ENCODE peak calls at places on chromosome 21, in nine cellular contexts. X, Z, E, J, W, F, A, C and R are unnamed samples.
A peak's percentile ranks its signal among the peaks of the same experiment; 100 is the strongest.

GRCh38 chr21:38990424-38990794 is 184.7 kb downstream of the ETS2 start:
- DNase-seq in Z (no peak), W (no peak), C (peak; percentile 46), A (no peak), X (no peak), F (no peak), E (no peak), J (no peak), R (no peak)

GRCh38 chr21:14993072-14993471 is 71.7 kb downstream of the NRIP1 start:
- DNase-seq in W (no peak), F (no peak), J (no peak), A (no peak), E (no peak), C (no peak), X (no peak), Z (no peak), R (no peak)

GRCh38 chr21:28540514-28540913 is 452.2 kb downstream of the LTN1 start:
- DNase-seq in X (peak; percentile 23), A (no peak), J (no peak), W (no peak), C (no peak), Z (no peak), E (peak; percentile 63), F (no peak), R (no peak)

GRCh38 chr21:42964086-42964485 is 10.3 kb upstream of the PKNOX1 start:
- DNase-seq in F (no peak), X (no peak), J (no peak), C (no peak), E (no peak), W (no peak), A (no peak), Z (no peak), R (no peak)

GRCh38 chr21:15964181-15964855 is 234.5 kb downstream of the USP25 start:
- DNase-seq in C (no peak), Z (no peak), E (no peak), X (no peak), A (no peak), F (no peak), W (no peak), J (no peak), R (no peak)

GRCh38 chr21:17003221-17003620 is 509.6 kb upstream of the CXADR start:
- DNase-seq in Z (no peak), J (no peak), E (peak; percentile 25), A (no peak), W (peak; percentile 18), C (no peak), F (no peak), X (peak; percentile 51), R (no peak)

GRCh38 chr21:14995695-14996490 is 68.9 kb downstream of the NRIP1 start:
- DNase-seq in Z (no peak), C (no peak), X (peak; percentile 83), E (peak; percentile 68), A (no peak), W (peak; percentile 14), J (no peak), F (no peak), R (no peak)

GRCh38 chr21:29947119-29947518 is 7.3 kb upstream of the GRIK1 start:
- DNase-seq in F (no peak), A (no peak), E (no peak), Z (no peak), X (no peak), W (no peak), J (no peak), C (no peak), R (no peak)

GRCh38 chr21:41957991-41958766 is 4.4 kb upstream of the C2CD2 start:
- DNase-seq in E (peak; percentile 96), F (no peak), W (peak; percentile 65), J (no peak), A (peak; percentile 93), X (peak; percentile 96), Z (no peak), C (no peak), R (peak; percentile 75)

DNA sequence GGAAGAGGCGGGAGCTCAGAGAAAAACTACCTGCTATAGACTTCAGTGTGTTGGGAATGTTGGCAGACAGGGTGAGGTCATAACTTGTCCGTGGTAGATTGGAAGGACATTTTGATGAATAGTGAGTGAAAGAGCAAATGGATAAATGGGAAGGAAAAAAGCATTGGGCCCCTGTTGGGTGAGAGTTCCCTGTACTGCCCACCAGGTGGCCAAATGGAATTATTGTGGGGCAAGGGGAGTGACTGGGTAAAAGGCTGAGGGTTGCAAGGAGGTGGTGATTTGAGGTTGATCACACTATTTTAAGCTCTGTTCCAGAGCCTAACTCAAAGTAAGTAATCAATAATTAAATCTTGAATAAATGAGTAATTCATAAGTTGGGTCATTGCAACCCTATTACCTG is 60.4 kb downstream of the MRPS6 start:
- DNase-seq in E (no peak), J (peak; percentile 9), A (no peak), F (no peak), C (no peak), X (no peak), W (no peak), Z (no peak), R (no peak)
- TF ChIP-seq CTCF in E (peak; percentile 26), J (no peak), A (peak; percentile 34), F (no peak), C (peak; percentile 34), X (peak; percentile 46), W (no peak), Z (no peak), R (peak; percentile 60)

DNA sequence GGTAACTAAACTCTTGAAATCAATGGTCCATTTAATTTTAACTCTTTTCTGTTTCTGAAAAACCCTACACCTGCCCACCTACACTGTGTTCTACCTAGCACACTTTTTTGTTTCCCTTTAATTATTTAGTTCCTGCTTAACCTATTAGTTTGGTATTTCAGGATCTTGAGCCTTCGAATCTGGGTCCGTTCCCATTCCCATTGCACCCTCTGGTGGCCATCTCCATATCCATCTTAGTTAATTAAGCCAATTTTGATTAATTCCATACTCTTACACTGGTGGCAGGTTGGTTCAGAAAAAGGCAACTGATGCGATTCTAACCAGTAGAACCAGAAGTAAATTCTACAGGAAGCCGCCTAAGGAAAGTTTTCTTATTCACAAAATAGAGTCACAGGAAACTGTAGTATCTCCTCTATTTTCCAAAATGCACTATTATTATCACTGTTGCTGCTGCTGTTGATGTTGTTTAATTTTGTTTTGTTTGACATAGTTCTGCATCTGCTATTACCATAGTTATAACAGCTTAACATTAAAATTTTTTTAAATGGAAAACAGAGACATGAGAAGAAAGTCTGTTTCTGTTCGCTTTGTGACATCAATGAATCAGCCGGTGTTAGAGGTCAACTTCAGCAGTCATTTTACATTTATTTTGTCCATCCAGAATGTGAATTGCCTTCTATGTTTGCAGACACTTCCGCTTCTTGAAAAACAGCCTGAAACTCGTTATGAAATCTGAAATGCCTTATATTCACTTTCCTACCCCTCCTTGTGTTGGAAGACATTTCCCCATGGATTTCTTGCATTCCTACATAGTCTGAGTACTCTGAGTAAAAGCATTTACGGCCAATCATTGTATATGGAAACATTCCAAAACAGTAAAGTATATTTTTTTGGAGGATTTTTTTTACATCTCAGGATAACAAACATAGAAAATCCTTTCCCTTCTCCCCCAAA is 115.5 kb upstream of the NCAM2 start:
- DNase-seq in F (no peak), X (peak; percentile 71), J (peak; percentile 54), A (no peak), E (peak; percentile 42), W (peak; percentile 3), Z (no peak), C (peak; percentile 53), R (no peak)
- TF ChIP-seq CTCF in F (no peak), X (peak; percentile 84), J (peak; percentile 47), A (peak; percentile 74), E (peak; percentile 35), W (no peak), Z (no peak), C (peak; percentile 72), R (peak; percentile 96)

GRCh38 chr21:20040768-20041167 is 957.4 kb upstream of the NCAM2 start:
- DNase-seq in F (no peak), C (no peak), E (no peak), J (peak; percentile 15), Z (no peak), A (no peak), W (no peak), X (peak; percentile 56), R (no peak)
- TF ChIP-seq CTCF in F (no peak), C (peak; percentile 23), E (no peak), J (peak; percentile 25), Z (no peak), A (peak; percentile 21), W (no peak), X (peak; percentile 53), R (peak; percentile 75)

GRCh38 chr21:44817914-44818635 is at the start of gene SUMO3:
- DNase-seq in A (no peak), X (peak; percentile 83), E (peak; percentile 79), J (peak; percentile 85), F (peak; percentile 84), Z (peak; percentile 94), C (peak; percentile 74), W (peak; percentile 74), R (no peak)
- TF ChIP-seq CTCF in A (no peak), X (no peak), E (no peak), J (no peak), F (no peak), Z (no peak), C (no peak), W (no peak), R (peak; percentile 51)